ENCODE peak calls at places on chromosomes 4 and X, in seven cellular contexts. I is cardiac fibroblast, Z is natural killer cell, B is colonic mucosa, A is RWPE1, S is IMR-90, R is foreskin fibroblast. Y is an unnamed sample.

GRCh38 chr4:43136752-43137151 is 244.2 kb downstream of the GRXCR1 start:
- DNase-seq in I (no peak), Z (no peak), B (no peak), A (no peak), S (no peak), R (no peak), Y (no peak)

GRCh38 chrX:68574240-68574639 is 73.2 kb upstream of the STARD8 start:
- DNase-seq in I (no peak), Z (no peak), B (no peak), A (no peak), S (no peak), R (no peak), Y (no peak)

GRCh38 chr4:6763330-6763851 is 19.1 kb upstream of the KIAA0232 start:
- DNase-seq in I (no peak), Z (no peak), B (peak), A (peak), S (no peak), R (no peak), Y (no peak)

GRCh38 chr4:138741778-138742377 is 273.7 kb upstream of the NOCT start:
- DNase-seq in I (no peak), Z (no peak), B (no peak), A (no peak), S (no peak), R (no peak), Y (no peak)

GRCh38 chr4:83114576-83114975 is at the start of gene PLAC8:
- DNase-seq in I (no peak), Z (no peak), B (peak), A (peak), S (no peak), R (no peak), Y (no peak)

GRCh38 chrX:134998246-134998645 is 7.5 kb downstream of the SMIM10 start:
- DNase-seq in I (no peak), Z (no peak), B (no peak), A (no peak), S (no peak), R (peak), Y (peak)

GRCh38 chr4:133597252-133597651 is 448.2 kb downstream of the PCDH10 start:
- DNase-seq in I (no peak), Z (no peak), B (no peak), A (no peak), S (no peak), R (no peak), Y (no peak)

GRCh38 chrX:28709421-28709820 is 122.2 kb downstream of the IL1RAPL1 start:
- DNase-seq in I (no peak), Z (no peak), B (no peak), A (no peak), S (no peak), R (no peak), Y (no peak)

GRCh38 chr4:15714141-15714540 is 11.3 kb downstream of the BST1 start:
- DNase-seq in I (no peak), Z (no peak), B (no peak), A (no peak), S (no peak), R (no peak), Y (peak)

GRCh38 chr4:55475394-55476243 is 71.1 kb downstream of the CLOCK start:
- DNase-seq in I (peak), Z (no peak), B (no peak), A (peak), S (peak), R (peak), Y (peak)

GRCh38 chr4:123363729-123364128 is 32.9 kb upstream of the SPRY1 start:
- DNase-seq in I (no peak), Z (no peak), B (no peak), A (no peak), S (no peak), R (no peak), Y (no peak)

GRCh38 chrX:84219551-84219950 is 31.6 kb upstream of the RPS6KA6 start:
- DNase-seq in I (no peak), Z (no peak), B (no peak), A (no peak), S (no peak), R (no peak), Y (no peak)

GRCh38 chrX:19332983-19333382 is 10.7 kb upstream of the PDHA1 start:
- DNase-seq in I (peak), Z (no peak), B (no peak), A (no peak), S (peak), R (peak), Y (peak)

GRCh38 chr4:126004936-126005335 is 690.2 kb downstream of the FAT4 start:
- DNase-seq in I (peak), Z (no peak), B (no peak), A (no peak), S (peak), R (peak), Y (peak)

GRCh38 chr4:22162454-22162853 is 213.9 kb upstream of the KCNIP4 start:
- DNase-seq in I (no peak), Z (no peak), B (no peak), A (no peak), S (no peak), R (no peak), Y (no peak)

GRCh38 chr4:146975535-146975934 is 29.9 kb upstream of the TTC29 start:
- DNase-seq in I (no peak), Z (no peak), B (no peak), A (no peak), S (no peak), R (no peak), Y (no peak)

GRCh38 chr4:14178421-14178820 is 550.9 kb upstream of the BOD1L1 start:
- DNase-seq in I (peak), Z (no peak), B (no peak), A (peak), S (peak), R (peak), Y (peak)

GRCh38 chr4:22877653-22878052 is 184.9 kb downstream of the GBA3 start:
- DNase-seq in I (no peak), Z (no peak), B (no peak), A (no peak), S (no peak), R (no peak), Y (no peak)

GRCh38 chrX:21674430-21675186 is 16.5 kb upstream of the KLHL34 start:
- DNase-seq in I (no peak), Z (no peak), B (no peak), A (no peak), S (no peak), R (no peak), Y (no peak)

GRCh38 chr4:139760558-139760957 is 94.9 kb downstream of the MGST2 start:
- DNase-seq in I (no peak), Z (no peak), B (no peak), A (no peak), S (no peak), R (no peak), Y (no peak)

GRCh38 chr4:139763205-139763604 is 97.6 kb downstream of the MGST2 start:
- DNase-seq in I (no peak), Z (no peak), B (no peak), A (no peak), S (no peak), R (no peak), Y (no peak)

GRCh38 chr4:139762715-139763114 is 97.1 kb downstream of the MGST2 start:
- DNase-seq in I (peak), Z (no peak), B (no peak), A (no peak), S (no peak), R (no peak), Y (no peak)

GRCh38 chr4:139763668-139764067 is 98.0 kb downstream of the MGST2 start:
- DNase-seq in I (peak), Z (no peak), B (no peak), A (no peak), S (no peak), R (no peak), Y (no peak)

DNA sequence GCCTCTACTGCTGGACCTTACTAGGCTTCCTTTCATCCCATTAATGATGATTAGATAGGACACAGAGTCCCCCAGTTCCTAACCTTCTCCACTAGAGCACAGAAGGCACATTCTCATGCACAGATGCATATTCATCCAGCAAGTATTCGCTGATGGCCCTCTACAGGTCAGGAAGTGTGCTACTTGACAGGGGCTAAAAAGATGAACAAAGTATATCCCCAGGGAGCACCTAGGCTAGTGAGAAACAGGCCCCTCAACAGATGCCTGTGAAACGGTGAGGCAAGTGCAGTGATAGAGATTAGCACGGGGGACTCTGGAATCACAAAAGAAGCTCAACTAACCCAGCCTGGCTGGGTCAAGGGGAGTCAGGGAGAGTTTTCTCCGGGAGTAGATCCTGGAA is 95.8 kb downstream of the MGST2 start:
- DNase-seq in I (no peak), Z (no peak), B (no peak), A (peak), S (peak), R (no peak), Y (peak)
- TF ChIP-seq CTCF in I (peak), Z (no peak), B (no peak), A (no peak), S (peak), R (peak), Y (peak)

GRCh38 chr4:159541143-159541542 is 438.3 kb downstream of the RAPGEF2 start:
- DNase-seq in I (no peak), Z (no peak), B (no peak), A (no peak), S (no peak), R (no peak), Y (no peak)
- TF ChIP-seq CTCF in I (no peak), Z (no peak), B (no peak), A (no peak), S (no peak), R (no peak), Y (no peak)

GRCh38 chr4:37219251-37219650 is 25.3 kb upstream of the NWD2 start:
- DNase-seq in I (no peak), Z (no peak), B (no peak), A (no peak), S (no peak), R (no peak), Y (no peak)
- TF ChIP-seq CTCF in I (no peak), Z (no peak), B (no peak), A (no peak), S (no peak), R (no peak), Y (no peak)

GRCh38 chr4:85595098-85595775 is 120.3 kb downstream of the ARHGAP24 start:
- DNase-seq in I (peak), Z (no peak), B (no peak), A (no peak), S (no peak), R (no peak), Y (no peak)

GRCh38 chr4:85598936-85599335 is 124.0 kb downstream of the ARHGAP24 start:
- DNase-seq in I (no peak), Z (no peak), B (no peak), A (no peak), S (no peak), R (no peak), Y (no peak)

GRCh38 chr4:85591361-85592098 is 116.6 kb downstream of the ARHGAP24 start:
- DNase-seq in I (no peak), Z (no peak), B (no peak), A (no peak), S (no peak), R (peak), Y (peak)

GRCh38 chr4:85600501-85600900 is 125.6 kb downstream of the ARHGAP24 start:
- DNase-seq in I (no peak), Z (no peak), B (no peak), A (no peak), S (no peak), R (no peak), Y (peak)

DNA sequence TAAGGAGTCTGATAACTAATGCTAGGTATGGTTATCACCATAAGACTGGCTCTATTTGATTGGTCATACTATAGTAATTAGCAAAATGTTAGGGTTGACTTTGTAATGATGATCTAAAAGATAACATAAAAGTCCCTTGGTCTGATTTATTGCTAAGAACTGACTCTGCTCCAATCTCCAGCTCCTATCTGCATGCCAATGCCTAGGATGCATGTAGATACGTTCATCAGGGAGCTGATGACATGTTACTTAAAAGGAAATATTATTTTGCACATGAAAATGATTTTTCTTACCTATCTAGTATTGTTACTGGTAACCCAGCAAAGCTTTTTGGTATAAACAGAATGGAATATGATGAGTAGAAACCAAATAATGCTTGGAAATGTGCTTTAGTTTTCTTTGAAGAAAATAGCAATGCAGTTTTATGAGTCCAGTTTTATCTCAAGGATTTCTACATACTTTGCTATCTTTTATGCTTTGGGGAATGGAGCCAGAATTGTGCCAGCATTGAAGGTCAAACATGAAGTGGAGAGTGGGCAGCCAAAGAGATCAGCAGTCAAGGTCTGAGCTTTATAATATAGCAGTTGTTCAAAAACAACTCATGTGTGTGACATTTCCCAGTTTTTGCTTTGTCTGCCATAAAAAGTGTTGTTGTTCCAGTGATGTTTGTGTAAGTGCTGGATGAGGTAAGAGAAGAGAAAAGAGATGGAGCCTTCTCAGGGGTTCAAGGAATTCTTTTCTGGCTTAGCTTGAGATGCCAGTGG is 121.0 kb downstream of the ARHGAP24 start:
- DNase-seq in I (peak), Z (no peak), B (no peak), A (no peak), S (no peak), R (no peak), Y (peak)
- TF ChIP-seq CTCF in I (no peak), Z (no peak), B (no peak), A (no peak), S (no peak), R (no peak), Y (no peak)

GRCh38 chrX:1784773-1785172 is 169.9 kb downstream of the ASMT start:
- DNase-seq in I (no peak), Z (no peak), B (no peak), A (no peak), S (no peak), R (no peak), Y (no peak)
- TF ChIP-seq CTCF in I (peak), Z (no peak), B (no peak), A (no peak), S (no peak), R (no peak), Y (no peak)

GRCh38 chr4:39061450-39061849 is 582 bp upstream of the KLHL5 start:
- DNase-seq in I (no peak), Z (no peak), B (no peak), A (no peak), S (no peak), R (no peak), Y (no peak)
- TF ChIP-seq CTCF in I (no peak), Z (no peak), B (no peak), A (no peak), S (no peak), R (no peak), Y (no peak)

GRCh38 chr4:75892508-75892907 is 9.7 kb downstream of the PPEF2 start:
- DNase-seq in I (no peak), Z (no peak), B (no peak), A (peak), S (no peak), R (no peak), Y (no peak)
- TF ChIP-seq CTCF in I (peak), Z (no peak), B (no peak), A (no peak), S (no peak), R (no peak), Y (peak)

GRCh38 chr4:108512615-108513505 is 107.5 kb upstream of the RPL34 start:
- DNase-seq in I (peak), Z (no peak), B (peak), A (peak), S (peak), R (peak), Y (peak)
- TF ChIP-seq CTCF in I (peak), Z (no peak), B (no peak), A (peak), S (peak), R (peak), Y (peak)